ENCODE peak calls at places on chromosomes 2 and 18, in ten cellular contexts. One of them, this sample, is unnamed. For H3K4me1, the result is how much of the 10 kb centered on the place peaks cover.

GRCh38 chr2:231687133-231687852 is 21.0 kb upstream of the PTMA start:
- DNase-seq in cardiac muscle cell: peak
- DNase-seq in neural progenitor cell: peak
- DNase-seq in tibial nerve: no peak
- DNase-seq in prostate gland: no peak
- DNase-seq in spleen: peak
- DNase-seq in PC-9: peak
- DNase-seq in heart right ventricle: peak
- DNase-seq in body of pancreas: peak
- DNase-seq in MM.1S: peak
- DNase-seq in this sample: peak

GRCh38 chr2:128458438-128458837 is 139.8 kb upstream of the HS6ST1 start:
- DNase-seq in cardiac muscle cell: no peak
- DNase-seq in neural progenitor cell: no peak
- DNase-seq in tibial nerve: no peak
- DNase-seq in prostate gland: no peak
- DNase-seq in spleen: no peak
- DNase-seq in PC-9: no peak
- DNase-seq in heart right ventricle: no peak
- DNase-seq in body of pancreas: no peak
- DNase-seq in MM.1S: no peak
- DNase-seq in this sample: no peak

GRCh38 chr2:157787364-157787938 is 88.7 kb downstream of the ACVR1 start:
- DNase-seq in cardiac muscle cell: no peak
- DNase-seq in neural progenitor cell: no peak
- DNase-seq in tibial nerve: no peak
- DNase-seq in prostate gland: no peak
- DNase-seq in spleen: no peak
- DNase-seq in PC-9: no peak
- DNase-seq in heart right ventricle: no peak
- DNase-seq in body of pancreas: no peak
- DNase-seq in MM.1S: no peak
- DNase-seq in this sample: no peak

GRCh38 chr2:220104871-220105351 is 477.5 kb downstream of the SLC4A3 start:
- DNase-seq in cardiac muscle cell: peak
- DNase-seq in neural progenitor cell: peak
- DNase-seq in tibial nerve: no peak
- DNase-seq in prostate gland: no peak
- DNase-seq in spleen: no peak
- DNase-seq in PC-9: peak
- DNase-seq in heart right ventricle: peak
- DNase-seq in body of pancreas: no peak
- DNase-seq in MM.1S: no peak
- DNase-seq in this sample: no peak

GRCh38 chr2:102033028-102033749 is 41.4 kb downstream of the IL1R2 start:
- DNase-seq in cardiac muscle cell: no peak
- DNase-seq in neural progenitor cell: no peak
- DNase-seq in tibial nerve: no peak
- DNase-seq in prostate gland: peak
- DNase-seq in spleen: peak
- DNase-seq in PC-9: peak
- DNase-seq in heart right ventricle: peak
- DNase-seq in body of pancreas: peak
- DNase-seq in MM.1S: peak
- DNase-seq in this sample: peak

GRCh38 chr18:36031903-36032302 is 35.5 kb downstream of the RPRD1A start:
- DNase-seq in cardiac muscle cell: no peak
- DNase-seq in neural progenitor cell: no peak
- DNase-seq in tibial nerve: no peak
- DNase-seq in prostate gland: no peak
- DNase-seq in spleen: no peak
- DNase-seq in PC-9: no peak
- DNase-seq in heart right ventricle: no peak
- DNase-seq in body of pancreas: no peak
- DNase-seq in MM.1S: no peak
- DNase-seq in this sample: no peak

GRCh38 chr18:44599409-44599808 is 81.3 kb upstream of the SETBP1 start:
- DNase-seq in cardiac muscle cell: no peak
- DNase-seq in neural progenitor cell: no peak
- DNase-seq in tibial nerve: no peak
- DNase-seq in prostate gland: no peak
- DNase-seq in spleen: no peak
- DNase-seq in PC-9: no peak
- DNase-seq in heart right ventricle: peak
- DNase-seq in body of pancreas: no peak
- DNase-seq in MM.1S: no peak
- DNase-seq in this sample: no peak

GRCh38 chr2:198117397-198118041 is 313.1 kb downstream of the PLCL1 start:
- DNase-seq in cardiac muscle cell: no peak
- DNase-seq in neural progenitor cell: no peak
- DNase-seq in tibial nerve: no peak
- DNase-seq in prostate gland: no peak
- DNase-seq in spleen: no peak
- DNase-seq in PC-9: no peak
- DNase-seq in heart right ventricle: no peak
- DNase-seq in body of pancreas: no peak
- DNase-seq in MM.1S: no peak
- DNase-seq in this sample: no peak

GRCh38 chr2:80111185-80111584 is 193.4 kb downstream of the LRRTM1 start:
- DNase-seq in cardiac muscle cell: no peak
- DNase-seq in neural progenitor cell: no peak
- DNase-seq in tibial nerve: no peak
- DNase-seq in prostate gland: no peak
- DNase-seq in spleen: no peak
- DNase-seq in PC-9: no peak
- DNase-seq in heart right ventricle: no peak
- DNase-seq in body of pancreas: no peak
- DNase-seq in MM.1S: no peak
- DNase-seq in this sample: no peak

GRCh38 chr18:2706903-2707302 is 51.4 kb downstream of the SMCHD1 start:
- DNase-seq in cardiac muscle cell: no peak
- DNase-seq in neural progenitor cell: peak
- DNase-seq in tibial nerve: no peak
- DNase-seq in prostate gland: no peak
- DNase-seq in spleen: no peak
- DNase-seq in PC-9: no peak
- DNase-seq in heart right ventricle: no peak
- DNase-seq in body of pancreas: no peak
- DNase-seq in MM.1S: no peak
- DNase-seq in this sample: no peak

GRCh38 chr2:113891265-113891959 is 1.5 kb downstream of the ACTR3 start:
- DNase-seq in cardiac muscle cell: no peak
- DNase-seq in neural progenitor cell: no peak
- DNase-seq in tibial nerve: no peak
- DNase-seq in prostate gland: no peak
- DNase-seq in spleen: no peak
- DNase-seq in PC-9: no peak
- DNase-seq in heart right ventricle: no peak
- DNase-seq in body of pancreas: no peak
- DNase-seq in MM.1S: no peak
- DNase-seq in this sample: no peak

GRCh38 chr2:113890253-113891235 is 655 bp downstream of the ACTR3 start:
- DNase-seq in cardiac muscle cell: peak
- DNase-seq in neural progenitor cell: peak
- DNase-seq in tibial nerve: peak
- DNase-seq in prostate gland: peak
- DNase-seq in spleen: peak
- DNase-seq in PC-9: peak
- DNase-seq in heart right ventricle: peak
- DNase-seq in body of pancreas: peak
- DNase-seq in MM.1S: peak
- DNase-seq in this sample: peak

GRCh38 chr2:113888641-113889470 is 1.0 kb upstream of the ACTR3 start:
- DNase-seq in cardiac muscle cell: no peak
- DNase-seq in neural progenitor cell: no peak
- DNase-seq in tibial nerve: no peak
- DNase-seq in prostate gland: no peak
- DNase-seq in spleen: no peak
- DNase-seq in PC-9: no peak
- DNase-seq in heart right ventricle: peak
- DNase-seq in body of pancreas: no peak
- DNase-seq in MM.1S: no peak
- DNase-seq in this sample: no peak

GRCh38 chr2:113887393-113887792 is 2.5 kb upstream of the ACTR3 start:
- DNase-seq in cardiac muscle cell: no peak
- DNase-seq in neural progenitor cell: no peak
- DNase-seq in tibial nerve: no peak
- DNase-seq in prostate gland: no peak
- DNase-seq in spleen: no peak
- DNase-seq in PC-9: no peak
- DNase-seq in heart right ventricle: no peak
- DNase-seq in body of pancreas: no peak
- DNase-seq in MM.1S: peak
- DNase-seq in this sample: no peak

DNA sequence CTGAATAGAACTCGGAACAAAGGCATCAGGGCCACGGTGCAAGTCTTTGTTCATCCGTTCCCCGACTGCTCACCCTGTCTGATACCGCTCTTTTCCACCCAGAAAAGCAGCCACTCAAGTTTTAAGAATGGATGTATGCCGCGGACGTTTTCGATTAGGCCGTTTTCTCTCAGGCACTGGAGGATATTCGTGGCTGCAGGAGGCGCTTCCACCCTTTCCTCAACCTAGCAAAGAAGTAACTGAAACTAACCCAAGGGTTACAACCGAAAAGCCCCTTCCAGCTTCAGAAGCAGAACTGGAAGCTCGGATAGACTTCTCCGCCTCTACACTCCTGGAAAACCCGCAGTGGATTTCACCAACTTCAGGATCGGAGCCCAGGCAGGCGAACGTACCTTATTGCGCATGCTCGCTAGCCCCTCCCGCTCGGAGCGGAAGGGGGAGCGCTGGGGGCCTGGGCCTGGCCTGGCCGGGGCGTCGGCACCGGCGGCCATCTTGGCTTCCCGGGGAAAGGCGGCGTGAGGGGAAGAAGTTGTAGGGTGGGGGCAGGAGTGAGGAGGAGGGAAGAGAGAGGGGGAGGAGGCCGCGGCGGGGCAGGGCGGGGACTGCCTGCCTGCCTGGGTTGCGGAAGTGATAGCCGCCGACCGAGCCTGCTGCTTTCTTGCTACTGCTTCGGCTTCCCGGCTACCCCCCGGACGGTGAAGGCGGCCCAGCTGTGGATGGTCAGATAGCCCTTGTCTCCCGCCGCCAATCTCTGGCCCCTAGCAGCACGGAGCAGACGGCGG is at the start of gene ACTR3:
- DNase-seq in cardiac muscle cell: peak
- DNase-seq in neural progenitor cell: peak
- DNase-seq in tibial nerve: peak
- DNase-seq in prostate gland: peak
- DNase-seq in spleen: peak
- DNase-seq in PC-9: peak
- DNase-seq in heart right ventricle: peak
- DNase-seq in body of pancreas: peak
- DNase-seq in MM.1S: peak
- DNase-seq in this sample: peak
- TF ChIP-seq CTCF in cardiac muscle cell: peak
- TF ChIP-seq CTCF in neural progenitor cell: no peak
- TF ChIP-seq CTCF in tibial nerve: no peak
- TF ChIP-seq CTCF in prostate gland: peak
- TF ChIP-seq CTCF in spleen: no peak
- TF ChIP-seq CTCF in PC-9: no peak
- TF ChIP-seq CTCF in heart right ventricle: no peak
- TF ChIP-seq CTCF in body of pancreas: no peak
- TF ChIP-seq CTCF in MM.1S: no peak
- TF ChIP-seq CTCF in this sample: no peak

DNA sequence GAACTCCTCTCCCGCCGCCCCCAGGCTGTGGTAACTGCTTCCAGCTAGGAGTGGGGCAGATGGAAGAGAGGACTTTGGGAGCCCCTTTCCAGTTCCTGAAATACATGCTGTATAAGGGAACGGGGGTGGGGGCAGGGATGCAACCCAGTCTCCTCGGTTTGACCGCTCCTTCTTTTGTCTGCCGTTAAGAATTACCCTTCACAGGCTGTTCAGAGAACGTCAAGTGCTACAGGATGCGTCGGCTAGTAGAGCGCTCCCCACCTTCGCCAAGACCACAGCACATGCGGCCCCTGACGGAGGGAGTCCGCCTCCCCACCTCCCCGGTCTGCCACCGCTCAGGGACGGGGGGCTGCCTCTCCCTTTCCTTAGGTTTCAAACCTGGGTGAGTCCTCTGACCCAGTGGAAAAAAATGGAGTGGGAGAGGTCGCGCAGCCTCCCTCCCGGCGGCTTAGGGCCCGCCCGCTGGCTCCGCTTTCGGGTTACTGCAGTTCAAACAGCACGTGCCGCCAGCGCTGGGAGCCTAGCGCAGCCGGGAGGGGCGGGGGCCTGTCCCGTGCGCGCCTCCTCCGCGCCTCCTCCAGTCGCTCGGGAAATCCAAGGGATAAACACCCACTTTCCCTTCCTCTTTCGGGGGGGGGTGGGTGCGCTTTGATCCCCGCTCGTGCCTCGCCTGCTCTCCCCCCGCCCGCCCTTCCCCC is 4.8 kb downstream of the CYP26B1 start:
- DNase-seq in cardiac muscle cell: peak
- DNase-seq in neural progenitor cell: peak
- DNase-seq in tibial nerve: peak
- DNase-seq in prostate gland: peak
- DNase-seq in spleen: peak
- DNase-seq in PC-9: peak
- DNase-seq in heart right ventricle: peak
- DNase-seq in body of pancreas: peak
- DNase-seq in MM.1S: no peak
- DNase-seq in this sample: no peak
- H3K4me3 ChIP-seq in cardiac muscle cell: peak
- H3K4me3 ChIP-seq in neural progenitor cell: peak
- H3K4me3 ChIP-seq in tibial nerve: peak
- H3K4me3 ChIP-seq in prostate gland: peak
- H3K4me3 ChIP-seq in spleen: peak
- H3K4me3 ChIP-seq in PC-9: no peak
- H3K4me3 ChIP-seq in heart right ventricle: no peak
- H3K4me3 ChIP-seq in body of pancreas: no peak
- H3K4me3 ChIP-seq in MM.1S: no peak
- H3K4me3 ChIP-seq in this sample: no peak

DNA sequence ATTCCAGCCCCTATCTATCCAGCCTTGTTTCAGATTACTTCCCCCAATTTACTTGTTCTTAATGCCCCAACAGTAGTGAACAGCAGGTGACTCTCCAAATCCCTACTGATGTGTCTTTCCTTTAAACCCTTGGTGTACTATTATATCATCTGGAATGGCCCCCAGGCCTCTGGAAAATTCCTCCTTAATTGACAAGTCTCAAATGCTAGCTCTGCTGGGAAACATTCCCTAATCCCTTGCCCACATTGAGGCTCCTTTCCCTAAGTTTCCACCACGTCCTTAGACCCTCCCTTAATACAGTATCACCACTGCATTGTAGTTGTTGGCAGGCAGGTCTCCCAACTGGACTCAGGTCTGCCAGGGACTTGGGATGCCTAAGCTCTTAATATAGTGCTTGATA is 41.0 kb downstream of the MYO3B start:
- DNase-seq in cardiac muscle cell: no peak
- DNase-seq in neural progenitor cell: peak
- DNase-seq in tibial nerve: no peak
- DNase-seq in prostate gland: no peak
- DNase-seq in spleen: no peak
- DNase-seq in PC-9: no peak
- DNase-seq in heart right ventricle: no peak
- DNase-seq in body of pancreas: no peak
- DNase-seq in MM.1S: no peak
- DNase-seq in this sample: no peak
- H3K4me1 ChIP-seq in cardiac muscle cell: under half
- H3K4me1 ChIP-seq in neural progenitor cell: half or more
- H3K4me1 ChIP-seq in tibial nerve: under half
- H3K4me1 ChIP-seq in prostate gland: under half
- H3K4me1 ChIP-seq in spleen: under half
- H3K4me1 ChIP-seq in PC-9: under half
- H3K4me1 ChIP-seq in heart right ventricle: under half
- H3K4me1 ChIP-seq in body of pancreas: under half
- H3K4me1 ChIP-seq in MM.1S: under half
- H3K4me1 ChIP-seq in this sample: under half

GRCh38 chr18:56433919-56434318 is 204.5 kb downstream of the TXNL1 start:
- DNase-seq in cardiac muscle cell: no peak
- DNase-seq in neural progenitor cell: no peak
- DNase-seq in tibial nerve: no peak
- DNase-seq in prostate gland: no peak
- DNase-seq in spleen: no peak
- DNase-seq in PC-9: no peak
- DNase-seq in heart right ventricle: no peak
- DNase-seq in body of pancreas: no peak
- DNase-seq in MM.1S: no peak
- DNase-seq in this sample: no peak
- TF ChIP-seq CTCF in cardiac muscle cell: no peak
- TF ChIP-seq CTCF in neural progenitor cell: no peak
- TF ChIP-seq CTCF in tibial nerve: no peak
- TF ChIP-seq CTCF in prostate gland: no peak
- TF ChIP-seq CTCF in spleen: no peak
- TF ChIP-seq CTCF in PC-9: no peak
- TF ChIP-seq CTCF in heart right ventricle: no peak
- TF ChIP-seq CTCF in body of pancreas: no peak
- TF ChIP-seq CTCF in MM.1S: no peak
- TF ChIP-seq CTCF in this sample: no peak

This sample was measured in lung.